ENCODE peak calls at places on chromosomes 11 and 22, in nine cellular contexts. R is Peyer's patch, W is endothelial cell of umbilical vein, Q is esophagus squamous epithelium, F is IMR-90, K is lower leg skin, J is body of pancreas, Z is ovary, Y is A549. G is an unnamed sample.

GRCh38 chr11:58658553-58659080 is 36.2 kb downstream of the CNTF start:
- DNase-seq in R (no peak), W (no peak), Q (no peak), F (no peak), K (no peak), J (no peak), Z (no peak), Y (no peak), G (no peak)

GRCh38 chr11:75766449-75767227 is 1.9 kb upstream of the DGAT2 start:
- DNase-seq in R (no peak), W (no peak), Q (no peak), F (no peak), K (no peak), J (no peak), Z (no peak), Y (no peak), G (no peak)

GRCh38 chr11:69381681-69382130 is 87.8 kb downstream of the MYEOV start:
- DNase-seq in R (peak; percentile 39), W (no peak), Q (no peak), F (no peak), K (no peak), J (no peak), Z (no peak), Y (no peak), G (peak; percentile 72)

GRCh38 chr11:106304274-106304673 is 226.8 kb downstream of the AASDHPPT start:
- DNase-seq in R (no peak), W (no peak), Q (no peak), F (peak; percentile 66), K (no peak), J (no peak), Z (no peak), Y (no peak), G (no peak)

GRCh38 chr11:45079943-45080719 is 66.3 kb upstream of the PRDM11 start:
- DNase-seq in R (peak; percentile 86), W (no peak), Q (no peak), F (no peak), K (no peak), J (no peak), Z (no peak), Y (no peak), G (no peak)

GRCh38 chr11:72225411-72225951 is 914 bp downstream of the INPPL1 start:
- DNase-seq in R (no peak), W (no peak), Q (no peak), F (no peak), K (peak; percentile 86), J (no peak), Z (no peak), Y (no peak), G (no peak)

GRCh38 chr11:71458146-71459070 is 5.4 kb downstream of the NADSYN1 start:
- DNase-seq in R (no peak), W (no peak), Q (no peak), F (no peak), K (no peak), J (no peak), Z (no peak), Y (no peak), G (no peak)

GRCh38 chr11:101299210-101299609 is 169.6 kb upstream of the PGR start:
- DNase-seq in R (no peak), W (no peak), Q (no peak), F (no peak), K (no peak), J (no peak), Z (no peak), Y (no peak), G (no peak)

GRCh38 chr11:79340535-79340934 is 100.3 kb downstream of the TENM4 start:
- DNase-seq in R (no peak), W (no peak), Q (no peak), F (no peak), K (no peak), J (no peak), Z (no peak), Y (no peak), G (no peak)

GRCh38 chr22:36234919-36235318 is 4.4 kb downstream of the APOL2 start:
- DNase-seq in R (no peak), W (no peak), Q (no peak), F (no peak), K (peak; percentile 70), J (no peak), Z (no peak), Y (no peak), G (no peak)

GRCh38 chr11:113681711-113682410 is 24.2 kb downstream of the TMPRSS5 start:
- DNase-seq in R (no peak), W (no peak), Q (no peak), F (no peak), K (no peak), J (no peak), Z (no peak), Y (no peak), G (no peak)

GRCh38 chr22:19868773-19869471 is 14.2 kb upstream of the GNB1L start:
- DNase-seq in R (peak; percentile 53), W (no peak), Q (no peak), F (no peak), K (peak; percentile 84), J (peak; percentile 48), Z (peak; percentile 6), Y (no peak), G (peak; percentile 82)

GRCh38 chr22:39706406-39707150 is 136.0 kb downstream of the CACNA1I start:
- DNase-seq in R (no peak), W (no peak), Q (no peak), F (no peak), K (no peak), J (no peak), Z (no peak), Y (no peak), G (no peak)

GRCh38 chr22:24089951-24090350 is 78.8 kb downstream of the CABIN1 start:
- DNase-seq in R (no peak), W (no peak), Q (no peak), F (no peak), K (peak; percentile 62), J (no peak), Z (no peak), Y (no peak), G (peak; percentile 27)

GRCh38 chr22:26535499-26535898 is 23.2 kb upstream of the TFIP11 start:
- DNase-seq in R (peak; percentile 50), W (no peak), Q (no peak), F (no peak), K (no peak), J (no peak), Z (no peak), Y (no peak), G (no peak)

GRCh38 chr22:48441553-48441850 is 1386.2 kb downstream of the BRD1 start:
- DNase-seq in R (no peak), W (no peak), Q (no peak), F (no peak), K (no peak), J (no peak), Z (no peak), Y (no peak), G (no peak)

GRCh38 chr22:17962168-17962567 is 62.2 kb downstream of the MICAL3 start:
- DNase-seq in R (no peak), W (no peak), Q (no peak), F (no peak), K (no peak), J (no peak), Z (no peak), Y (no peak), G (no peak)

GRCh38 chr11:121670792-121671275 is 218.1 kb upstream of the SORL1-AS1 start:
- DNase-seq in R (no peak), W (no peak), Q (no peak), F (no peak), K (no peak), J (no peak), Z (no peak), Y (no peak), G (no peak)

GRCh38 chr11:330307-330693 is 9.6 kb upstream of the IFITM3 start:
- DNase-seq in R (no peak), W (no peak), Q (no peak), F (no peak), K (peak; percentile 67), J (no peak), Z (no peak), Y (no peak), G (peak; percentile 60)

GRCh38 chr11:2302280-2302843 is 549 bp downstream of the TSPAN32 start:
- DNase-seq in R (no peak), W (no peak), Q (no peak), F (no peak), K (peak; percentile 87), J (no peak), Z (no peak), Y (no peak), G (peak; percentile 75)

GRCh38 chr11:69297926-69298777 is 4.2 kb downstream of the MYEOV start:
- DNase-seq in R (peak; percentile 87), W (peak; percentile 84), Q (peak; percentile 45), F (peak; percentile 82), K (peak; percentile 92), J (peak; percentile 59), Z (no peak), Y (peak; percentile 76), G (peak; percentile 86)

GRCh38 chr11:108881136-108881535 is 216.3 kb downstream of the DDX10 start:
- DNase-seq in R (no peak), W (no peak), Q (no peak), F (peak; percentile 23), K (no peak), J (no peak), Z (no peak), Y (no peak), G (no peak)

GRCh38 chr11:20059587-20060021 is 100.7 kb downstream of the DBX1 start:
- DNase-seq in R (no peak), W (no peak), Q (no peak), F (no peak), K (no peak), J (no peak), Z (no peak), Y (no peak), G (no peak)

GRCh38 chr11:34404280-34404679 is 34.5 kb upstream of the CAT start:
- DNase-seq in R (no peak), W (no peak), Q (no peak), F (no peak), K (no peak), J (no peak), Z (no peak), Y (no peak), G (no peak)
- H3K4me3 ChIP-seq in R (no peak overlapping the region), W (no peak overlapping the region), Q (no peak overlapping the region), F (no peak overlapping the region), K (no peak overlapping the region), J (no peak overlapping the region), Z (no peak overlapping the region), Y (no peak overlapping the region), G (no peak overlapping the region)

GRCh38 chr11:123056835-123057491 is 5.0 kb downstream of the HSPA8 start:
- DNase-seq in R (peak; percentile 15), W (no peak), Q (no peak), F (no peak), K (no peak), J (no peak), Z (no peak), Y (no peak), G (no peak)
- TF ChIP-seq POLR2A in R (no peak), W (peak; percentile 28), Q (no peak), F (no peak), K (no peak), J (no peak), Z (no peak), Y (no peak), G (no peak)

GRCh38 chr11:26271666-26272065 is 60.3 kb upstream of the ANO3 start:
- DNase-seq in R (no peak), W (no peak), Q (no peak), F (no peak), K (no peak), J (no peak), Z (no peak), Y (no peak), G (no peak)
- H3K4me3 ChIP-seq in R (no peak overlapping the region), W (no peak overlapping the region), Q (no peak overlapping the region), F (no peak overlapping the region), K (no peak overlapping the region), J (no peak overlapping the region), Z (no peak overlapping the region), Y (no peak overlapping the region), G (no peak overlapping the region)

GRCh38 chr22:50542416-50542927 is 3.2 kb upstream of the KLHDC7B start:
- DNase-seq in R (no peak), W (no peak), Q (no peak), F (no peak), K (no peak), J (no peak), Z (no peak), Y (no peak), G (no peak)
- TF ChIP-seq POLR2A in R (no peak), W (no peak), Q (peak; percentile 48), F (no peak), K (no peak), J (peak; percentile 48), Z (no peak), Y (no peak), G (no peak)